ENCODE peak calls at places on chromosomes 3 and 15, in seven cellular contexts. D is endodermal cell, I is psoas muscle, H is lower lobe of right lung, L is mammary epithelial cell, O is PC-3, U is Peyer's patch. A is an unnamed sample. For H3K4me1, the result is how much of the 10 kb centered on the place peaks cover.

GRCh38 chr15:64571857-64572291 is 111.5 kb downstream of the ZNF609 start:
- DNase-seq in D (no peak), I (no peak), H (no peak), L (no peak), O (peak), U (no peak), A (no peak)

GRCh38 chr15:93244691-93245615 is 155.9 kb upstream of the RGMA start:
- DNase-seq in D (no peak), I (no peak), H (no peak), L (no peak), O (no peak), U (no peak), A (no peak)

GRCh38 chr15:28154283-28154682 is 55.2 kb upstream of the OCA2 start:
- DNase-seq in D (no peak), I (no peak), H (no peak), L (no peak), O (no peak), U (no peak), A (no peak)

GRCh38 chr3:183388213-183388612 is 40.2 kb downstream of the MCF2L2 start:
- DNase-seq in D (no peak), I (no peak), H (no peak), L (no peak), O (no peak), U (no peak), A (no peak)

GRCh38 chr15:40928351-40928974 is 677 bp upstream of the DLL4 start:
- DNase-seq in D (peak), I (no peak), H (no peak), L (peak), O (peak), U (no peak), A (no peak)

GRCh38 chr3:16140116-16140893 is 34.2 kb upstream of the GALNT15 start:
- DNase-seq in D (no peak), I (peak), H (no peak), L (peak), O (peak), U (peak), A (no peak)

GRCh38 chr3:14598143-14598569 is 53.4 kb upstream of the CCDC174 start:
- DNase-seq in D (peak), I (no peak), H (no peak), L (peak), O (peak), U (no peak), A (no peak)

GRCh38 chr3:13564751-13565560 is 16.0 kb downstream of the FBLN2 start:
- DNase-seq in D (peak), I (peak), H (peak), L (no peak), O (no peak), U (no peak), A (no peak)

GRCh38 chr15:55969582-55969981 is 23.8 kb downstream of the NEDD4 start:
- DNase-seq in D (no peak), I (no peak), H (no peak), L (no peak), O (peak), U (no peak), A (no peak)

GRCh38 chr15:29139540-29140459 is 129.8 kb downstream of the NSMCE3 start:
- DNase-seq in D (peak), I (peak), H (no peak), L (no peak), O (peak), U (peak), A (no peak)

GRCh38 chr15:75167588-75168076 is 34.0 kb upstream of the C15orf39 start:
- DNase-seq in D (no peak), I (no peak), H (no peak), L (peak), O (peak), U (no peak), A (no peak)

GRCh38 chr15:65054333-65055200 is 9.4 kb downstream of the SLC51B start:
- DNase-seq in D (peak), I (peak), H (peak), L (peak), O (peak), U (peak), A (no peak)

GRCh38 chr3:138066972-138067371 is 48.4 kb downstream of the DZIP1L start:
- DNase-seq in D (no peak), I (no peak), H (no peak), L (no peak), O (no peak), U (no peak), A (no peak)

GRCh38 chr3:52874869-52875588 is 22.3 kb downstream of the STIMATE start:
- DNase-seq in D (no peak), I (no peak), H (no peak), L (no peak), O (no peak), U (no peak), A (no peak)

GRCh38 chr3:25156526-25157075 is 271.5 kb upstream of the RARB start:
- DNase-seq in D (peak), I (no peak), H (no peak), L (peak), O (peak), U (no peak), A (no peak)

DNA sequence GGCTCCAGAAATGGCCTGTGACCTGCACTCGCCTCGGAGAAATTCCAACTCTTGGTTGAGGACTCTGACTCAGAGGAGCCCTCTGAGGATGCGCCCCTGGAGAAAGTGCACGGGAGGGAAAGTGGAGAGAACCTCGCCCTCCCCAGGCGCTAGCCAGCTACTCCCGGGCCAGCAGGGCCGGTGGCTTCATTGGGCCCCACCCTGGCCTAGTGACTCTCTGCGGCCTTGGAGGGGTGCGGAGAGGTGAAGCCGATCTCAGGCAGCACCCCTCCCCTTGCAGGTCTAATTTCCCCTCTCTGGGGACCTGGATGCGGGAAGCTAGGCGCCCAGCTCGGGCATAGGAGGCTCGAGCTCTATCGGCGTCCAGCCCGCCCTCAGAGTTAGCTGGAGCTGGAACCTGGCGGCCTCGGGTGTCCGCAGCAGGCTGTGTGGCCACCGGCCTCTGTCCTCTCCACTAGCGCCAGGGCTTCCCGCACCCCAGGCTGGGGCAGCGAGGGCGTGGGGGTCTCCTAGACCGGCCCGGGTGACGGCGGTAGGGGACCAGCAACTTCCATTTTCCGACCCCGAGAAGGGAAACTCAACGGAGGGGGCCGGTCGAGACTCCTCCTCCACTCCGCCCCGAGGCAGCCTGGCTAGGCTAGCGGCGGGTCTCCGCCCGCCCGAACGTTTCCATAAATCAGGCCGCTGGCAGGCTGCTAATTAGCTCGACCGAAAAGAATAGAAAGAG is 29.4 kb downstream of the NR2F2 start:
- DNase-seq in D (peak), I (no peak), H (no peak), L (no peak), O (no peak), U (no peak), A (no peak)
- H3K4me3 ChIP-seq in D (peak), I (peak), H (peak), L (no peak), O (no peak), U (peak), A (no peak)

GRCh38 chr15:68617001-68617400 is 38.2 kb downstream of the CORO2B start:
- DNase-seq in D (no peak), I (no peak), H (no peak), L (no peak), O (no peak), U (no peak), A (no peak)
- H3K4me1 ChIP-seq in D (under half), I (under half), H (under half), L (under half), O (under half), U (under half), A (under half)

DNA sequence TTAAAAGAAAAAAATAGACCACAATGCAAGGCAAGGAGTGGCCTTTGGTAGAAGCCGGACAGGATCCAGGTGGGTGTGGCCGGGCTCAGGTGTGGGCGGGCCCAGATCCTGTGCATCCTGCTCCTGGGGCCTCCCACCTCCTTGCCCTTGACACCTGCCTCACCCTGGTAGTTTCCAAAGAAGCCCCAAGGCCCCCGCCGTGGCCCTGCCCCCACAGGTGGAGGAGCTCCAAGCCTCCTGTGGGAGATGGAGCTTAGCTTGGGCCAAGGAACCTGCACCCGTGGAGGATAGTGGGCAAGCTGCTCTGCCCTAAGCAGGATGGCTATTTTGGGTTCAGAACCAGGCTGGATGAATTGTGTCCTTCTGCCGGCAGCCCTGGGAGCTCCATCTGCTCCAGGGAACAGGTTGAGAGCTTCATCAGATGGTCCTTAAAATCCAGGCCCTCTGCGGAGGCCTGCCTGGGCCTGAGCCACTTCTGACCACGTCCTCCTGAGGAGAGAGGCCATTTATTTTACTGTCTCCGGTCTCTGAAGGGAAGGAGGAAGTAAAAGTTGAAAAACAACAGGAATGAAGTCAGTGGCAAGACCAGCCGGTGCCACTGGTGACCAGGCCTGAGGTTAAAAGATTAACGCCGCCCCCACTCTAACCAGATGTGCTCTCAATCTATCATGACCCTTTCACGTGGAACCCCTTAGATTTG is 53.9 kb upstream of the KLF13 start:
- DNase-seq in D (no peak), I (peak), H (no peak), L (no peak), O (no peak), U (peak), A (no peak)
- H3K27ac ChIP-seq in D (no peak), I (no peak), H (peak), L (no peak), O (no peak), U (peak), A (no peak)

DNA sequence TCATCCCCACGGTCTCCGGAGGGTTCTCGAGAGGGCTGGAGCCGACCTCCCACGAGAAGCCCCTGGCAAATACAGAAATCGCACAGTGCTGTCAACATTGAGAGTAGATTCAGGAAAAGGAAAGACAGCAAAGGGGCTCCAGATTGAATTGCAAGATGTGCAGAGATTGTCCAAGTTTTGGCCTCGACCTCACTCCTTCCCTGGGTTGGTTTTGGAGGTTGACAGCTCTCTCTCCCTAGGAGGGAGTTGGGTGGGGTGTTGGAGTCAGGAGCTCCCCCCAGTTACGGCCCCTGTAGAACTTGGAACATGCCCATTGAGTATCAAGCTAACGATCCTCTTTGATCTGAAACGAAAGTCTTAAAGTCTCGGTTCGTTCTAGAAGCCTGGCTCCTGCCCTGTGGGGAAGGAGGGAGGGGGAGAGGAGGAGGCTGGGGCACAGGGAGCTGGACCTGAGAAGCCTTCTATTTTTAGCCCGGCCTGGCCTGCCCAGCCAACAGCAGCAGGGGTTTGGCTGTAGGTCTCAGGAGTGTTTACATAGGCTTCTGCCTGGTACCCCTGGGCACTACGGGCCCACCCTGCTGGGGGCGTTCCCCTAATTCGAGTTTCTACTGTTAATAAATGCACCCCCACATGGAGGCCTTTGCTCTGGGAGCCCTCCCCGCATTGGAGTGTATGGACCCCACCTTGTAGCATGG is 672 bp upstream of the KY start:
- DNase-seq in D (no peak), I (peak), H (no peak), L (no peak), O (no peak), U (no peak), A (no peak)
- H3K4me3 ChIP-seq in D (peak), I (peak), H (peak), L (no peak), O (no peak), U (peak), A (no peak)

GRCh38 chr3:120469440-120470415 is 18.9 kb upstream of the FSTL1 start:
- DNase-seq in D (peak), I (no peak), H (no peak), L (peak), O (peak), U (no peak), A (no peak)

GRCh38 chr3:120472121-120472844 is 21.5 kb upstream of the FSTL1 start:
- DNase-seq in D (no peak), I (no peak), H (no peak), L (no peak), O (no peak), U (no peak), A (no peak)

GRCh38 chr3:120471643-120472042 is 20.9 kb upstream of the FSTL1 start:
- DNase-seq in D (no peak), I (no peak), H (no peak), L (no peak), O (peak), U (no peak), A (no peak)

GRCh38 chr3:120468635-120469295 is 18.0 kb upstream of the FSTL1 start:
- DNase-seq in D (peak), I (no peak), H (no peak), L (no peak), O (peak), U (no peak), A (no peak)

GRCh38 chr3:120470870-120471269 is 20.1 kb upstream of the FSTL1 start:
- DNase-seq in D (peak), I (no peak), H (no peak), L (peak), O (no peak), U (no peak), A (no peak)
- H3K4me1 ChIP-seq in D (under half), I (under half), H (under half), L (under half), O (under half), U (under half), A (under half)

GRCh38 chr3:112814256-112814655 is 32.4 kb downstream of the CD200R1L start:
- DNase-seq in D (no peak), I (no peak), H (no peak), L (peak), O (peak), U (no peak), A (no peak)

GRCh38 chr3:112811917-112812660 is 34.6 kb downstream of the CD200R1L start:
- DNase-seq in D (no peak), I (no peak), H (no peak), L (no peak), O (no peak), U (no peak), A (no peak)

GRCh38 chr3:112815981-112816380 is 30.7 kb downstream of the CD200R1L start:
- DNase-seq in D (no peak), I (no peak), H (no peak), L (peak), O (peak), U (no peak), A (no peak)

GRCh38 chr3:112813016-112813415 is 33.6 kb downstream of the CD200R1L start:
- DNase-seq in D (no peak), I (no peak), H (no peak), L (no peak), O (no peak), U (no peak), A (no peak)

DNA sequence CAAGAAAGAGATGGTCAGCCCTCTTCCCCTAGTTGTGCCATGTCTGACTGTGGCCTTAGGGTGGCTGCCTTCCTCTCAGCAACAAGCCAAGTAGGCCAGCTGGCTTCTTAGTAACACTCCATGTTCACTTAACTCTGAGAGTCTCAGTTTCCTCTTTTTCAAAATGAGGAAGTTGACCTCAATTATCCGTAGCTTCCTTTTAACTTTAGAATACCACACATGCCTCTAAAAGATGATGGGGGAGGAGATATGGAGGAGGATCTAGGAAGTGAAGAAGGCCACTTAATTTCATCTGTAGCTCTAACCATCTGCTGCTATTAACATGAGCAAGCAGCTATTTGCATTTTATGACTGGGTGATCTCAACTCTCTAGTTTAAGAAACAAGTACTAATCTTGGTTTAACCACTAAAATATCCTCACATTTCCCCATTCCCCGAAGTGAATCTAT is 32.9 kb downstream of the CD200R1L start:
- DNase-seq in D (no peak), I (no peak), H (peak), L (no peak), O (no peak), U (no peak), A (no peak)
- H3K27ac ChIP-seq in D (no peak), I (no peak), H (no peak), L (no peak), O (no peak), U (no peak), A (no peak)

GRCh38 chr15:37094542-37095196 is 5.7 kb downstream of the MEIS2 start:
- DNase-seq in D (no peak), I (no peak), H (no peak), L (no peak), O (no peak), U (no peak), A (no peak)
- H3K4me3 ChIP-seq in D (peak), I (no peak), H (peak), L (no peak), O (no peak), U (no peak), A (no peak)

A was measured in effector memory CD4-positive, alpha-beta T cell.